ENCODE peak calls at places on chromosome 1, in four cellular contexts. T is GM12878, J is K562, V is HepG2. F is an unnamed sample.

GRCh38 chr1:179754031-179754624 is 11.0 kb downstream of the FAM163A start:
- DNase-seq in T (no peak), J (no peak), V (no peak), F (no peak)

GRCh38 chr1:203557958-203558760 is 64.2 kb downstream of the OPTC start:
- DNase-seq in T (no peak), J (no peak), V (no peak), F (no peak)

GRCh38 chr1:222441006-222441620 is 106.8 kb downstream of the HHIPL2 start:
- DNase-seq in T (no peak), J (no peak), V (no peak), F (no peak)

GRCh38 chr1:203992440-203992839 is 80.5 kb upstream of the SOX13 start:
- DNase-seq in T (no peak), J (no peak), V (no peak), F (no peak)

GRCh38 chr1:200979574-200980451 is 43.7 kb downstream of the KIF21B start:
- DNase-seq in T (no peak), J (peak), V (peak), F (peak)

GRCh38 chr1:13605159-13605558 is 21.5 kb downstream of the PDPN start:
- DNase-seq in T (no peak), J (no peak), V (no peak), F (no peak)

GRCh38 chr1:191624044-191624443 is 534.2 kb upstream of the RGS18 start:
- DNase-seq in T (no peak), J (no peak), V (no peak), F (no peak)

GRCh38 chr1:28122183-28122582 is 33.8 kb upstream of the EYA3 start:
- DNase-seq in T (no peak), J (no peak), V (no peak), F (no peak)

GRCh38 chr1:165355977-165356811 is at the start of gene LMX1A:
- DNase-seq in T (no peak), J (no peak), V (no peak), F (no peak)

GRCh38 chr1:113579256-113580018 is 179.8 kb downstream of the PHTF1 start:
- DNase-seq in T (no peak), J (no peak), V (no peak), F (no peak)

DNA sequence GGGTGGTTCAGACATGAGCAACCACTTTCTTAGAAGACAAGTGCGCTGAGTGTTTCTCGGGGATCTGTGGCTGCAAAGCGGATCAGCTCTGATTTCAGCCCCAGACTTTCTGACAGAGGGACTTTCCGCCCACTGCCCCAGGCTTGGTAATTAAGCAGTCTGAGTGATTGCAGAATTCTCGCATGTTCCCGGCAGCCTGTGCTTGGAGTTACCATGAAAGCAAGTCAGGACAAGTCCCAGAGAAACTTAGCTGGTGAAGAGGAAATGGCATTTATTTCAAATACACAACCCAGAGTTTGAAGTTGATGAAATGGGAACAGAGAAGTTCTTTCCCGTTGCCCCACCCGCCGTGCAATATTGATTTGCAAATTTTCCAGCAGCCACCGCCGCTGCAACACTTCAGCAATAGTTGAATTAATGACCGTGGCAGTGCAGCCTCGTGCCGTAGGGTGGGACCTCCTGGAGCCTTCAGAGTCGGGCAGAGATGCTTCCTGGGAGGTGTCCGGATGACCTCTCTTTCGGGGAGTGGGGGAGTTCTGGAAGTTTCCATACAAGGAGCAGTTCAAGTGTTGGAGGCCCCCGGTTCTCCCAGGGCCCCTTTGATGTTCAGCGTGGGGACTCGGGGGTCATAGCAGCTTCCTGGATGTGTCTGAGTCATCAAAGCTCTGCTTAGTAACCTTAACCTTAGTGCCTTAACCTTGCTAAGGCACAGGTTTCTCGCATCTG is 134.7 kb downstream of the KAZN start:
- DNase-seq in T (peak), J (no peak), V (peak), F (no peak)
- TF ChIP-seq ZBTB33 in T (no peak), J (peak), V (no peak), F (no peak)

GRCh38 chr1:107572674-107573205 is 392.2 kb downstream of the VAV3 start:
- DNase-seq in T (no peak), J (no peak), V (no peak), F (no peak)
- TF ChIP-seq REST in T (no peak), J (no peak), V (no peak), F (no peak)

GRCh38 chr1:234848972-234849641 is 239.1 kb upstream of the IRF2BP2 start:
- DNase-seq in T (no peak), J (no peak), V (no peak), F (no peak)
- TF ChIP-seq ATF3 in T (no peak), J (no peak), V (no peak), F (no peak)

GRCh38 chr1:170836146-170836545 is 99.2 kb upstream of the MROH9 start:
- DNase-seq in T (no peak), J (no peak), V (no peak), F (no peak)
- TF ChIP-seq ZBTB33 in T (no peak), J (no peak), V (no peak), F (no peak)